ENCODE peak calls at places on chromosomes 16 and 17, in five cellular contexts. L is CD8-positive, alpha-beta memory T cell; Q is H1; F is heart left ventricle; S is heart right ventricle. X is an unnamed sample.

GRCh38 chr16:65122974-65123845 is 1.3 kb upstream of the CDH11 start:
- DNase-seq in F (peak; percentile 56), L (no peak), S (peak; percentile 58), Q (no peak), X (peak; percentile 61)

GRCh38 chr16:80283450-80284392 is 257.1 kb upstream of the DYNLRB2 start:
- DNase-seq in L (no peak), Q (no peak), F (no peak), S (no peak), X (no peak)

GRCh38 chr16:23248261-23249194 is 53.6 kb upstream of the SCNN1B start:
- DNase-seq in S (no peak), F (no peak), L (no peak), Q (no peak), X (no peak)

GRCh38 chr17:1289695-1290094 is 10.2 kb downstream of the TRARG1 start:
- DNase-seq in Q (no peak), F (no peak), L (no peak), S (no peak), X (no peak)

GRCh38 chr17:13601776-13602551 is at the start of gene HS3ST3A1:
- DNase-seq in L (no peak), Q (peak; percentile 73), F (peak; percentile 44), S (peak; percentile 29), X (peak; percentile 80)

GRCh38 chr16:53588081-53588648 is 85.2 kb upstream of the AKTIP start:
- DNase-seq in F (no peak), Q (no peak), S (no peak), L (no peak), X (no peak)

GRCh38 chr17:33674685-33675084 is 381.6 kb upstream of the ASIC2 start:
- DNase-seq in S (peak; percentile 52), L (peak; percentile 10), F (peak; percentile 41), Q (peak; percentile 17), X (peak; percentile 78)

GRCh38 chr16:48445782-48446533 is 60.7 kb upstream of the SIAH1 start:
- DNase-seq in S (no peak), Q (no peak), F (no peak), L (no peak), X (no peak)

GRCh38 chr16:15639061-15639568 is 3.8 kb downstream of the MARF1 start:
- DNase-seq in S (no peak), L (no peak), F (no peak), Q (no peak), X (no peak)

GRCh38 chr16:24508614-24509013 is 30.8 kb upstream of the RBBP6 start:
- DNase-seq in Q (no peak), L (no peak), F (no peak), S (no peak), X (no peak)

GRCh38 chr17:73589096-73589980 is 54.9 kb downstream of the SDK2 start:
- DNase-seq in Q (no peak), F (no peak), S (no peak), L (no peak), X (no peak)

GRCh38 chr17:10649031-10649430 is 8.1 kb downstream of the MYH3 start:
- DNase-seq in S (no peak), F (no peak), Q (no peak), L (no peak), X (no peak)

GRCh38 chr16:1420111-1420539 is 422 bp downstream of the UQCC4 start:
- DNase-seq in S (no peak), L (no peak), Q (no peak), F (peak; percentile 45), X (no peak)

GRCh38 chr16:50196736-50197135 is 43.6 kb downstream of the TENT4B start:
- DNase-seq in L (no peak), Q (no peak), S (no peak), F (no peak), X (no peak)

GRCh38 chr16:19573997-19574396 is 18.5 kb downstream of the VPS35L start:
- DNase-seq in L (no peak), S (no peak), F (no peak), Q (no peak), X (no peak)

GRCh38 chr17:79022507-79022991 is 1.4 kb upstream of the C1QTNF1 start:
- DNase-seq in Q (no peak), F (peak; percentile 92), S (peak; percentile 69), L (no peak), X (peak; percentile 50)

GRCh38 chr17:79024901-79025737 is 1.1 kb downstream of the C1QTNF1 start:
- DNase-seq in F (peak; percentile 89), L (no peak), S (peak; percentile 77), Q (no peak), X (no peak)

GRCh38 chr17:79023886-79024771 is at the start of gene C1QTNF1:
- DNase-seq in L (peak; percentile 18), Q (no peak), S (peak; percentile 72), F (peak; percentile 76), X (peak; percentile 52)

GRCh38 chr17:79020631-79021301 is 3.2 kb upstream of the C1QTNF1 start:
- DNase-seq in F (no peak), L (no peak), Q (no peak), S (no peak), X (no peak)

GRCh38 chr17:79023180-79023705 is 726 bp upstream of the C1QTNF1 start:
- DNase-seq in F (no peak), Q (no peak), S (no peak), L (no peak), X (no peak)
- H3K4me3 ChIP-seq in F (peak overlapping the region; percentile 73), Q (peak overlapping the region; percentile 70), S (peak overlapping the region; percentile 78), L (no peak overlapping the region), X (peak overlapping the region; percentile 62)

GRCh38 chr17:20179031-20179430 is 169.9 kb downstream of the SPECC1 start:
- DNase-seq in S (no peak), Q (no peak), L (no peak), F (no peak), X (no peak)

GRCh38 chr17:20173091-20173490 is 163.9 kb downstream of the SPECC1 start:
- DNase-seq in F (no peak), Q (no peak), L (no peak), S (no peak), X (no peak)

GRCh38 chr17:20172378-20172775 is 163.2 kb downstream of the SPECC1 start:
- DNase-seq in F (no peak), L (no peak), Q (no peak), S (no peak), X (no peak)

GRCh38 chr17:20171741-20172377 is 162.7 kb downstream of the SPECC1 start:
- DNase-seq in F (no peak), S (no peak), Q (no peak), L (no peak), X (no peak)

GRCh38 chr17:20174588-20175265 is 165.6 kb downstream of the SPECC1 start:
- DNase-seq in Q (no peak), L (no peak), F (no peak), S (no peak), X (no peak)
- H3K4me1 ChIP-seq in Q (peaks cover 22% of the 10 kb centered on the region), L (no peaks in the 10 kb centered on the region), F (no peaks in the 10 kb centered on the region), S (peaks cover 4% of the 10 kb centered on the region), X (peaks cover 9% of the 10 kb centered on the region)

DNA sequence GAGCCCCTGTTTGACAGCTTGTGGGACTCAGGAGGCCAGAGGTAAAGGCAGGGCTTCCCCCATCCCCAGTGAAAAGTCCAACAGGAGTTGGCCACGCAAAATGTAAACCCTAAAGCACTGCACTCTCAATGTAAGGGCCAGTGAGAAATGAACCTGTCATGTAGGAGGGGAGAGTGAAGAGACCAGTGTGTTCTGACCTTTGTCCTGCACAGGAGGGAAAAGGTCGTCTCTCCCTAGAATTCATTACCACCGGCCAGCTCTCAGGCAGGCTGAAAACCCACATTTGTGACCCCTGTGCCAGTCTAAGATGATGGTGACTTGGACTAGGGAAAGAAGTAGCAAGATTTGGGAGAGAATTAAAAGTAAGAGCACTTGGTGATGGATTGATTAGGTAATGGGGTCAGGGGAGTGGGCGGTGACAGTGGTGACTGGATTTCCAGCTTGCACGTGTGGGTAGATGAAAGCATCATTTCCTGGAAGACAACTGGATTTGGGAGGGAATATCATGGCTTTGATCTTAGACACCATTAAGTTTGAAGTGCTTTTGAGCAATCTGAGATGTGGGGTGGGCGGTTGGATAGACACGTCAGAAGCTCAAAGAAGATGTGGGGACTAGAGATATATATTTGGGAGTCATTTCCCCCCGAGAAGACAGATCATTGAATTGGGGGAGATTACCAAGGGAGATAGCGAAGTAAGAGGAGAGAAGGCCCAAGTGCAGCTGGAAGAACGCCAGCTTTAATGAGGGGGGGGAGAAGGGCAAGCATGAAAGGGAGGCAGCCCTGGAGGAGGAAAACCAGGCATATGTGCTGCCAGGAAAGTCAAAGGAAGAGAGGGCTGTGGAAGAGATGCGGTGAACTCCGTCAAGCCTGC is 119.5 kb downstream of the NTN1 start:
- DNase-seq in S (no peak), Q (no peak), F (no peak), L (no peak), X (no peak)
- H3K4me3 ChIP-seq in S (no peak overlapping the region), Q (no peak overlapping the region), F (no peak overlapping the region), L (no peak overlapping the region), X (no peak overlapping the region)

DNA sequence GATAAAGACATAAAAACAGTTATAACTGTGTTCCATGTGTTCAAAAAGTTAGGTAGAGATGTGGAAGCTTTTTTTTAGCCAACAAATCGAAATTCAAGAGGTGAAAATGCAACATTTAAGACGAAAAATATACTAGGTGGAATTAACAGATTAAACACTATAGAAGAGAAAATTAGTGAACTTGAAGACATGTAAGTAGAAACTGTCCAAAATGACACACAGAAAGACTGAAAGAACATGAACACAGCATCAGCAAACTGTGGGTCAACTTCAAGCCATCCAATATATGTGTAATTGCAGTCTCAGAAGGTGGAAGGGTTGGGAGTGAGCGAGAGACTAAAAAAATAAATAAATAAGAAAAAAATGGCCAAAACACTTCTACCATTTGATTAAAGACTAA is 9.3 kb downstream of the FAM83G start:
- DNase-seq in Q (no peak), L (no peak), F (no peak), S (no peak), X (no peak)
- H3K4me1 ChIP-seq in Q (no peaks in the 10 kb centered on the region), L (peaks cover 27% of the 10 kb centered on the region), F (no peaks in the 10 kb centered on the region), S (no peaks in the 10 kb centered on the region), X (no peaks in the 10 kb centered on the region)

GRCh38 chr16:88773812-88774291 is 11.2 kb downstream of the PIEZO1 start:
- DNase-seq in Q (no peak), L (no peak), F (peak; percentile 82), S (peak; percentile 79), X (no peak)
- H3K4me3 ChIP-seq in Q (no peak overlapping the region), L (no peak overlapping the region), F (no peak overlapping the region), S (no peak overlapping the region), X (no peak overlapping the region)

GRCh38 chr17:57913576-57914273 is 41.5 kb downstream of the CUEDC1 start:
- DNase-seq in F (peak; percentile 57), L (no peak), S (no peak), Q (no peak), X (no peak)

GRCh38 chr17:57914274-57915147 is 40.7 kb downstream of the CUEDC1 start:
- DNase-seq in F (no peak), Q (no peak), S (no peak), L (no peak), X (no peak)

GRCh38 chr17:57915980-57916757 is 39.0 kb downstream of the CUEDC1 start:
- DNase-seq in L (no peak), Q (no peak), F (no peak), S (no peak), X (no peak)

GRCh38 chr17:57916925-57917858 is 38.0 kb downstream of the CUEDC1 start:
- DNase-seq in Q (no peak), S (peak; percentile 59), F (peak; percentile 55), L (no peak), X (no peak)

GRCh38 chr17:57915532-57915931 is 39.7 kb downstream of the CUEDC1 start:
- DNase-seq in L (no peak), F (peak; percentile 48), S (no peak), Q (no peak), X (no peak)
- H3K4me1 ChIP-seq in L (no peaks in the 10 kb centered on the region), F (peaks cover 44% of the 10 kb centered on the region), S (peaks cover 82% of the 10 kb centered on the region), Q (peaks cover 28% of the 10 kb centered on the region), X (peaks cover 11% of the 10 kb centered on the region)

X was measured in testis.